ENCODE peak calls at places on chromosome 9, in five cellular contexts. One of them, this sample, is unnamed.

GRCh38 chr9:102461441-102461840 is 533.7 kb upstream of the CYLC2 start:
- DNase-seq in fibroblast of mammary gland: peak
- DNase-seq in iPS-NIHi11: no peak
- DNase-seq in activated CD8-positive, alpha-beta memory T cell treated with anti-CD3 and anti-CD28 coated beads for 4 hours: no peak
- DNase-seq in stimulated activated CD4-positive, alpha-beta T cell treated with anti-CD3 and anti-CD28 coated beads, Interleukin-2, amount 100 ng/mL, for 24 hours: no peak
- DNase-seq in this sample: no peak

GRCh38 chr9:107750741-107751521 is 261.4 kb upstream of the KLF4 start:
- DNase-seq in fibroblast of mammary gland: peak
- DNase-seq in iPS-NIHi11: no peak
- DNase-seq in activated CD8-positive, alpha-beta memory T cell treated with anti-CD3 and anti-CD28 coated beads for 4 hours: no peak
- DNase-seq in stimulated activated CD4-positive, alpha-beta T cell treated with anti-CD3 and anti-CD28 coated beads, Interleukin-2, amount 100 ng/mL, for 24 hours: no peak
- DNase-seq in this sample: no peak

GRCh38 chr9:31372796-31373587 is 1011.5 kb upstream of the ACO1 start:
- DNase-seq in stimulated activated CD4-positive, alpha-beta T cell treated with anti-CD3 and anti-CD28 coated beads, Interleukin-2, amount 100 ng/mL, for 24 hours: no peak
- DNase-seq in fibroblast of mammary gland: no peak
- DNase-seq in activated CD8-positive, alpha-beta memory T cell treated with anti-CD3 and anti-CD28 coated beads for 4 hours: no peak
- DNase-seq in iPS-NIHi11: no peak
- DNase-seq in this sample: no peak

GRCh38 chr9:127122176-127123151 is at the start of gene ANGPTL2:
- DNase-seq in activated CD8-positive, alpha-beta memory T cell treated with anti-CD3 and anti-CD28 coated beads for 4 hours: no peak
- DNase-seq in fibroblast of mammary gland: peak
- DNase-seq in stimulated activated CD4-positive, alpha-beta T cell treated with anti-CD3 and anti-CD28 coated beads, Interleukin-2, amount 100 ng/mL, for 24 hours: peak
- DNase-seq in iPS-NIHi11: peak
- DNase-seq in this sample: no peak

GRCh38 chr9:133505901-133506652 is 18.7 kb downstream of the MYMK start:
- DNase-seq in stimulated activated CD4-positive, alpha-beta T cell treated with anti-CD3 and anti-CD28 coated beads, Interleukin-2, amount 100 ng/mL, for 24 hours: no peak
- DNase-seq in fibroblast of mammary gland: peak
- DNase-seq in activated CD8-positive, alpha-beta memory T cell treated with anti-CD3 and anti-CD28 coated beads for 4 hours: no peak
- DNase-seq in iPS-NIHi11: no peak
- DNase-seq in this sample: no peak

GRCh38 chr9:98087420-98088354 is 31.2 kb downstream of the NANS start:
- DNase-seq in iPS-NIHi11: peak
- DNase-seq in activated CD8-positive, alpha-beta memory T cell treated with anti-CD3 and anti-CD28 coated beads for 4 hours: no peak
- DNase-seq in stimulated activated CD4-positive, alpha-beta T cell treated with anti-CD3 and anti-CD28 coated beads, Interleukin-2, amount 100 ng/mL, for 24 hours: peak
- DNase-seq in fibroblast of mammary gland: peak
- DNase-seq in this sample: no peak

GRCh38 chr9:110890416-110890815 is 147.9 kb downstream of the LPAR1 start:
- DNase-seq in fibroblast of mammary gland: no peak
- DNase-seq in stimulated activated CD4-positive, alpha-beta T cell treated with anti-CD3 and anti-CD28 coated beads, Interleukin-2, amount 100 ng/mL, for 24 hours: no peak
- DNase-seq in activated CD8-positive, alpha-beta memory T cell treated with anti-CD3 and anti-CD28 coated beads for 4 hours: no peak
- DNase-seq in iPS-NIHi11: no peak
- DNase-seq in this sample: no peak

GRCh38 chr9:8282555-8282954 is 483.0 kb upstream of the DMAC1 start:
- DNase-seq in activated CD8-positive, alpha-beta memory T cell treated with anti-CD3 and anti-CD28 coated beads for 4 hours: no peak
- DNase-seq in fibroblast of mammary gland: no peak
- DNase-seq in iPS-NIHi11: no peak
- DNase-seq in stimulated activated CD4-positive, alpha-beta T cell treated with anti-CD3 and anti-CD28 coated beads, Interleukin-2, amount 100 ng/mL, for 24 hours: no peak
- DNase-seq in this sample: no peak

GRCh38 chr9:4117835-4118610 is 181.8 kb downstream of the GLIS3 start:
- DNase-seq in iPS-NIHi11: peak
- DNase-seq in fibroblast of mammary gland: no peak
- DNase-seq in stimulated activated CD4-positive, alpha-beta T cell treated with anti-CD3 and anti-CD28 coated beads, Interleukin-2, amount 100 ng/mL, for 24 hours: peak
- DNase-seq in activated CD8-positive, alpha-beta memory T cell treated with anti-CD3 and anti-CD28 coated beads for 4 hours: no peak
- DNase-seq in this sample: peak

GRCh38 chr9:35179347-35180271 is 17.8 kb downstream of the UNC13B start:
- DNase-seq in iPS-NIHi11: no peak
- DNase-seq in fibroblast of mammary gland: no peak
- DNase-seq in stimulated activated CD4-positive, alpha-beta T cell treated with anti-CD3 and anti-CD28 coated beads, Interleukin-2, amount 100 ng/mL, for 24 hours: no peak
- DNase-seq in activated CD8-positive, alpha-beta memory T cell treated with anti-CD3 and anti-CD28 coated beads for 4 hours: no peak
- DNase-seq in this sample: no peak

GRCh38 chr9:69171049-69171448 is 3.0 kb upstream of the TJP2 start:
- DNase-seq in iPS-NIHi11: no peak
- DNase-seq in activated CD8-positive, alpha-beta memory T cell treated with anti-CD3 and anti-CD28 coated beads for 4 hours: no peak
- DNase-seq in fibroblast of mammary gland: peak
- DNase-seq in stimulated activated CD4-positive, alpha-beta T cell treated with anti-CD3 and anti-CD28 coated beads, Interleukin-2, amount 100 ng/mL, for 24 hours: no peak
- DNase-seq in this sample: no peak

GRCh38 chr9:133558191-133559126 is 24.0 kb downstream of the ADAMTSL2 start:
- DNase-seq in stimulated activated CD4-positive, alpha-beta T cell treated with anti-CD3 and anti-CD28 coated beads, Interleukin-2, amount 100 ng/mL, for 24 hours: peak
- DNase-seq in fibroblast of mammary gland: peak
- DNase-seq in activated CD8-positive, alpha-beta memory T cell treated with anti-CD3 and anti-CD28 coated beads for 4 hours: no peak
- DNase-seq in iPS-NIHi11: peak
- DNase-seq in this sample: peak